ENCODE peak calls at places on chromosomes 16 and 17, in eight cellular contexts. B is IMR-90, E is fibroblast of lung, A is AG10803, U is lower lobe of right lung, J is left ventricle myocardium inferior, G is transverse colon, S is cardiac fibroblast. O is an unnamed sample.

GRCh38 chr16:54816471-54816870 is 114.2 kb upstream of the IRX5 start:
- DNase-seq in B (no peak), E (no peak), A (no peak), U (no peak), J (no peak), G (no peak), S (no peak), O (no peak)

GRCh38 chr17:13562271-13562800 is 39.4 kb downstream of the HS3ST3A1 start:
- DNase-seq in B (peak), E (peak), A (peak), U (no peak), J (no peak), G (no peak), S (no peak), O (peak)

GRCh38 chr17:67223924-67224323 is 21.1 kb downstream of the HELZ start:
- DNase-seq in B (no peak), E (no peak), A (no peak), U (no peak), J (no peak), G (no peak), S (no peak), O (no peak)

GRCh38 chr16:29302976-29303375 is 103.5 kb downstream of the NPIPB11 start:
- DNase-seq in B (no peak), E (no peak), A (no peak), U (no peak), J (no peak), G (no peak), S (no peak), O (no peak)

GRCh38 chr16:30551781-30552180 is 6.4 kb downstream of the ZNF764 start:
- DNase-seq in B (no peak), E (no peak), A (no peak), U (peak), J (no peak), G (no peak), S (no peak), O (no peak)

GRCh38 chr16:78473031-78473699 is 373.7 kb downstream of the WWOX start:
- DNase-seq in B (no peak), E (no peak), A (no peak), U (no peak), J (no peak), G (no peak), S (no peak), O (no peak)

GRCh38 chr16:87265261-87265660 is 51.9 kb downstream of the C16orf95 start:
- DNase-seq in B (no peak), E (no peak), A (no peak), U (no peak), J (no peak), G (no peak), S (no peak), O (no peak)

GRCh38 chr16:68762996-68763756 is 26.1 kb downstream of the CDH1 start:
- DNase-seq in B (no peak), E (peak), A (peak), U (no peak), J (no peak), G (no peak), S (peak), O (no peak)

GRCh38 chr17:45836047-45837044 is 8.3 kb upstream of the SPPL2C start:
- DNase-seq in B (no peak), E (no peak), A (no peak), U (no peak), J (no peak), G (no peak), S (no peak), O (no peak)

GRCh38 chr16:28261916-28262315 is 30.4 kb upstream of the SBK1 start:
- DNase-seq in B (no peak), E (no peak), A (no peak), U (no peak), J (peak), G (peak), S (no peak), O (no peak)

GRCh38 chr16:924063-924462 is 46.7 kb downstream of the LMF1 start:
- DNase-seq in B (no peak), E (no peak), A (no peak), U (no peak), J (no peak), G (no peak), S (no peak), O (peak)

GRCh38 chr17:55341432-55341831 is 76.7 kb downstream of the HLF start:
- DNase-seq in B (peak), E (peak), A (peak), U (no peak), J (no peak), G (no peak), S (no peak), O (no peak)

GRCh38 chr16:83532634-83533033 is 275.1 kb upstream of the HSBP1 start:
- DNase-seq in B (no peak), E (no peak), A (no peak), U (no peak), J (no peak), G (no peak), S (no peak), O (no peak)

GRCh38 chr17:81612172-81612571 is 24.7 kb downstream of the NPLOC4 start:
- DNase-seq in B (no peak), E (no peak), A (no peak), U (no peak), J (no peak), G (no peak), S (no peak), O (no peak)

GRCh38 chr17:17876959-17877547 is 40.3 kb upstream of the SREBF1 start:
- DNase-seq in B (peak), E (peak), A (peak), U (peak), J (peak), G (no peak), S (peak), O (peak)

GRCh38 chr17:14833201-14833773 is 431.8 kb downstream of the PMP22 start:
- DNase-seq in B (peak), E (peak), A (peak), U (no peak), J (no peak), G (no peak), S (peak), O (peak)

GRCh38 chr17:78397681-78398101 is 19.2 kb downstream of the PGS1 start:
- DNase-seq in B (peak), E (peak), A (peak), U (no peak), J (peak), G (no peak), S (peak), O (peak)

GRCh38 chr16:58211245-58211644 is 13.3 kb upstream of the CSNK2A2 start:
- DNase-seq in B (no peak), E (no peak), A (no peak), U (no peak), J (no peak), G (no peak), S (no peak), O (no peak)

GRCh38 chr16:56294599-56294998 is 103.3 kb downstream of the GNAO1 start:
- DNase-seq in B (peak), E (peak), A (peak), U (no peak), J (no peak), G (no peak), S (peak), O (peak)

GRCh38 chr16:12318661-12319463 is 342.3 kb downstream of the SNX29 start:
- DNase-seq in B (peak), E (peak), A (peak), U (no peak), J (no peak), G (no peak), S (no peak), O (no peak)

GRCh38 chr16:29848420-29849297 is 14.4 kb downstream of the CDIPT start:
- DNase-seq in B (peak), E (peak), A (peak), U (peak), J (peak), G (peak), S (peak), O (peak)

GRCh38 chr17:61461967-61462733 is 9.9 kb downstream of the TBX4 start:
- DNase-seq in B (no peak), E (no peak), A (no peak), U (no peak), J (no peak), G (no peak), S (peak), O (peak)

GRCh38 chr17:67655478-67656148 is 62.1 kb upstream of the NOL11 start:
- DNase-seq in B (no peak), E (no peak), A (no peak), U (no peak), J (no peak), G (no peak), S (no peak), O (no peak)

GRCh38 chr16:16045879-16046278 is 96.5 kb downstream of the ABCC1 start:
- DNase-seq in B (no peak), E (no peak), A (no peak), U (no peak), J (no peak), G (no peak), S (no peak), O (no peak)
- TF ChIP-seq CTCF in B (peak), E (no peak), A (peak), U (no peak), J (no peak), G (no peak), S (no peak), O (peak)

GRCh38 chr17:38452719-38453118 is 24.5 kb downstream of the ARHGAP23 start:
- DNase-seq in B (no peak), E (no peak), A (no peak), U (no peak), J (no peak), G (no peak), S (no peak), O (no peak)
- H3K4me3 ChIP-seq in B (no peak), E (no peak), A (peak), U (no peak), J (peak), G (no peak), S (no peak), O (peak)

DNA sequence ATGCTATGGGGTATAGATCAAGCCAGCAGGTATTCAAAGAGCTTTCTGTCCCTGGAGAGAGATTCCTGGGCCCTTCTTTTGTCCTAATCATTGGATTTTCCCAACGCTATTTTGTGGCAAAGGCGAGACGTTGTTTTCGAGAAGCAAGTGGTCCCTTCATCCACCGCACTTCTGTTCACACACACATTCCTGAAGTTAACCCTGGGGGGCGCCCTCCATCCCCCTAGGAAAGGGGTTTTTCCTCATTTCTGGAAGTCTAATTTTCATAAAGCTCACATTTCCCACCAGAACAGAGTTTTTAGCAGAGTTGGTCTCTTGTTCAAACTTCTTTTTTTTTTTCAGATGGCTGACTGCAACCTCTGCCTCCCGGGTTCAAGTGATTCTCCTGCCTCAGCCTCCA is 11.9 kb downstream of the SCGB1C2 start:
- DNase-seq in B (no peak), E (no peak), A (no peak), U (no peak), J (no peak), G (no peak), S (no peak), O (no peak)
- TF ChIP-seq CTCF in B (no peak), E (no peak), A (no peak), U (no peak), J (no peak), G (no peak), S (no peak), O (no peak)

DNA sequence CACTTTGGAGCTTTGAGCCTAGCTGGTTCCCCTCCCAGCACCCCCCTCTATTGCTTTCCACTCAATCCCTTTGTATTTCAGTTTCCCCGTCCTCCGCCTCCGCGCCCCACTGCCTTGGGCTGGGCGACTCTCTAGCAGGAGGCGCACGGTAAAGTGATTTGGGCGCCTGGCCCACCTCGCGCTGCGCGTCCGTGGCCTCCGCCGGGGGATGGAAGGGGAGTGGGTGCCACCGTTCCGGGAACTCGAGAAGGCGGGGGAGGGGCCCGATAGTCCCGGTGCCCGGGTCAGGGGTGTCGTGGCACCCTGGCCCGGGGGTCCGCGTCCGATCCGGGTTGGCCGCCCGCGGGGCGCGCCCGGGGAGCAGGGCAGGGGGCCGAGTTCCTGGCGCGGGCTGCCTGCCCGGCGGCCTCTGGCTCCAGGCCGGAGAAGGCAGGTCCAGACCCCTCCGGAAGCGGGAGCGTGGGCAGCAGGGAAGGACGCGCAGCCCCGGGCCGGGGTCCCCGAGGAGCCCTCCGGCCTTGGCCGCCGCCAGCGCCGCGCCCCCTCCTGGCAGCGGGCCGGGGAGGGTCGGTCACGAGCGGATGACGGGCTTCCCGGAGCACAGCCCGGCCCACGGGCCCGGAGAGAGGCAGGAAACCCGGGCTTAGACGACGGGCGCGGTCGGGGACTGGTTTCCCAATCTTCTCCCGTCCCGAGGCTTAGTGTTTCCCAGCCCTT is 15.8 kb downstream of the MEOX1 start:
- DNase-seq in B (no peak), E (peak), A (peak), U (peak), J (peak), G (peak), S (peak), O (peak)
- H3K4me3 ChIP-seq in B (no peak), E (peak), A (peak), U (peak), J (peak), G (peak), S (no peak), O (peak)